ENCODE peak calls at places on chromosomes 16 and 17, in seven cellular contexts. N is mesenchymal stem cell, K is IMR-90, U is endodermal cell, D is fibroblast of lung, E is neural progenitor cell, J is neuronal stem cell. S is an unnamed sample.

GRCh38 chr16:73062640-73063283 is 14.8 kb upstream of the ZFHX3 start:
- DNase-seq in D (peak), K (no peak), N (no peak), J (no peak), E (peak), U (peak), S (no peak)

GRCh38 chr17:41404024-41404651 is 6.7 kb upstream of the KRT31 start:
- DNase-seq in J (no peak), N (peak), K (peak), U (peak), D (peak), E (no peak), S (no peak)

GRCh38 chr16:66925322-66925840 is at the start of gene RRAD:
- DNase-seq in D (peak), E (peak), N (peak), J (no peak), U (peak), K (peak), S (no peak)

GRCh38 chr17:72305964-72306551 is 185.2 kb downstream of the SOX9 start:
- DNase-seq in D (no peak), K (no peak), E (no peak), N (peak), J (no peak), U (no peak), S (no peak)

GRCh38 chr17:71080937-71081336 is 911.6 kb downstream of the KCNJ2 start:
- DNase-seq in E (no peak), J (no peak), N (no peak), U (no peak), K (no peak), D (no peak), S (no peak)

GRCh38 chr17:79041041-79041570 is 17.1 kb downstream of the C1QTNF1 start:
- DNase-seq in K (no peak), D (no peak), E (no peak), N (no peak), J (no peak), U (no peak), S (no peak)

GRCh38 chr16:14186007-14186953 is 115.2 kb downstream of the MRTFB start:
- DNase-seq in D (peak), U (peak), K (peak), E (peak), J (peak), N (peak), S (no peak)

GRCh38 chr17:28951991-28952975 is 965 bp upstream of the PHF12 start:
- DNase-seq in U (peak), J (peak), D (peak), E (peak), N (peak), K (peak), S (peak)

GRCh38 chr17:29504711-29505110 is 62.1 kb downstream of the ABHD15 start:
- DNase-seq in D (peak), E (no peak), K (peak), J (no peak), N (peak), U (no peak), S (no peak)

GRCh38 chr17:4492762-4493561 is 5.7 kb upstream of the SPNS2 start:
- DNase-seq in J (peak), U (peak), N (peak), E (peak), D (peak), K (peak), S (peak)

GRCh38 chr16:79089735-79090284 is 510.7 kb downstream of the MAF start:
- DNase-seq in U (no peak), K (no peak), D (no peak), N (no peak), J (no peak), E (no peak), S (peak)

GRCh38 chr16:28569011-28569410 is 15.3 kb downstream of the SGF29 start:
- DNase-seq in D (peak), J (no peak), K (peak), E (no peak), N (peak), U (no peak), S (no peak)

GRCh38 chr17:66135896-66136295 is 56.0 kb downstream of the CEP112 start:
- DNase-seq in K (peak), U (no peak), D (no peak), E (no peak), N (peak), J (no peak), S (no peak)

GRCh38 chr16:47309581-47310312 is 151.1 kb downstream of the ITFG1 start:
- DNase-seq in D (peak), J (no peak), K (peak), N (peak), E (no peak), U (no peak), S (no peak)

GRCh38 chr17:19381741-19382444 is 3.6 kb downstream of the MAPK7 start:
- DNase-seq in N (no peak), J (no peak), K (no peak), E (no peak), D (no peak), U (no peak), S (no peak)

GRCh38 chr16:68236804-68237242 is 896 bp upstream of the ESRP2 start:
- DNase-seq in D (no peak), N (no peak), E (peak), J (no peak), U (peak), K (no peak), S (no peak)

GRCh38 chr17:76270770-76271668 is 5.9 kb downstream of the UBALD2 start:
- DNase-seq in D (no peak), K (no peak), E (no peak), J (no peak), N (no peak), U (no peak), S (no peak)

GRCh38 chr16:28087140-28087660 is 23.7 kb upstream of the GSG1L start:
- DNase-seq in E (no peak), N (no peak), K (no peak), J (no peak), D (no peak), U (no peak), S (no peak)

GRCh38 chr17:8222380-8222629 is 11.9 kb upstream of the AURKB start:
- DNase-seq in D (no peak), E (peak), U (peak), J (no peak), N (no peak), K (no peak), S (no peak)

GRCh38 chr17:76161113-76161512 is 20.1 kb upstream of the FOXJ1 start:
- DNase-seq in D (no peak), K (no peak), E (no peak), N (no peak), J (no peak), U (no peak), S (no peak)

GRCh38 chr16:78842950-78843349 is 743.5 kb downstream of the WWOX start:
- DNase-seq in N (no peak), D (no peak), K (no peak), E (no peak), U (no peak), J (no peak), S (no peak)

GRCh38 chr17:9242497-9242881 is 221.2 kb downstream of the NTN1 start:
- DNase-seq in J (no peak), E (no peak), U (no peak), K (no peak), N (no peak), D (no peak), S (no peak)

GRCh38 chr16:2428051-2428786 is 1.0 kb upstream of the CCNF start:
- DNase-seq in E (peak), U (peak), J (no peak), N (no peak), K (no peak), D (peak), S (peak)

DNA sequence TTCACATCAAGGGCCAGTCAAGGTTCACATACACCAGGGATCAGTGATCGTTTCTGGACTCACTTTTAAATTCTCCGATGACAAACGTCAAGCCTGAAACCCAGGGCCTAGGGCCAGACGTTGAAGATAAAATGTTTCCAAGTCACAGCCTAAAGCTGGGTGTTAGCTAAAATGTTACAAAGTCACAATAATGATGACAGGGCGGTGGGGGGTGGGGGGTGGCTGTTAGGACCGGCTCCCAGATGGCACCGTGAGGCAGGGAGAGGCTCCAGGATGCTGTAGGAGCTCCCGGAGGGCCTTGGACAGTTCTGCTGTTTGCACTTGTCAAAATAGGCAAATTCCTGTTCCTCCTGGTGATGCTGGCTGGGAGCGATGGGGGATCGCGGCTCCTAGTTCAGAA is 16.4 kb upstream of the RPL13 start:
- DNase-seq in E (no peak), K (no peak), N (no peak), D (no peak), J (no peak), U (no peak), S (no peak)
- H3K9ac ChIP-seq in E (no peak), K (no peak), N (no peak), D (no peak), J (no peak), U (no peak), S (no peak)

DNA sequence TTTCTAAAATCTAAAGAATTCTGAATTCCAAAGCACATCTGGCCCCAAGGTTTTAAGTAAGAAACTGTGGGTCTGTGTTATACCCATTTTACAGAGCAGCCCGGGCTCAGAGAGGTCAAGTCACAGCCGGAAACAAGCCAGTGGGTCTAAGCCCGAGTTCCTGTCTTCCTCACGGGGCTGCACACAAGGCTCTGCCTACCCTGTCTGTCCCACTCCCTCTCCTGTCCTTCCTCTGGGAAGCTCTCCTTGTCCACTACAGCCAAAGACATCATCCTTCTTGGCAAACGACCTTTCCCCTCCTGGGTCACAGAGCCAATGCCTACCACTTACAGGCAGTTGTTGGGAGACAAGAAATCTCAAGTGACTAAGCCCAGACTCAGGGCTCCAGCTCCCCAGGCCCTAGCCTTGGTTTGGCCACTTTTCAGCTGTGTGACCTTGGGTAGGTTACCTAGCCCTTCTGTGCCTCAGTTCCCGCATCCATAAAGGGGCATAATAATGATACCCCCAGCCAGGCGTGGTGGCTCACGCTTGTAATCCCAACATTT is 55.6 kb upstream of the MAP3K14 start:
- DNase-seq in E (no peak), K (peak), J (no peak), U (peak), N (peak), D (no peak), S (no peak)
- H3K9ac ChIP-seq in E (no peak), K (peak), J (no peak), U (peak), N (peak), D (no peak), S (no peak)

DNA sequence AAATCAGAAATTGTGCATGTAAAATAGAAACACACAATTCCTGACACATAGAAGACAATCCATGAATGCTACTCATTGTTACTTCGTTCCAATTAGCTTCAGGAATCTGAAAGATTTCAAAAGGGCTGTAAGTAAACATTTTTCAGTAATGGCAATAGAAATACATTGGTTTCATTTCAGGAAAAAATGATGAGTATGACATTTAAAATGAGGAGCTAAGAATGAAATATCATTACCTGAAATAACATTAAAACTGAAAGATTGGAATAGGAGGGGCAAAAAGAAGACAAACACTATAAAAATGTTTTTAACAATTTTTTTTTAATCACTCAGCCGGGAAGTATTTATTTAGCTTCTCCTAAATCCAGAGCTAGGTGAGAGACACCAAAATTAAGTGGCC is 136.6 kb upstream of the ADAMTS18 start:
- DNase-seq in E (no peak), D (no peak), J (no peak), N (no peak), K (no peak), U (no peak), S (no peak)
- H3K9ac ChIP-seq in E (no peak), D (no peak), J (no peak), N (no peak), K (no peak), U (no peak), S (no peak)

GRCh38 chr16:629289-630023 is 1.3 kb upstream of the WFIKKN1 start:
- DNase-seq in K (no peak), N (peak), E (peak), J (peak), D (no peak), U (no peak), S (peak)

GRCh38 chr16:632486-633335 is 1.9 kb downstream of the WFIKKN1 start:
- DNase-seq in U (no peak), E (no peak), J (no peak), D (no peak), N (no peak), K (no peak), S (no peak)

GRCh38 chr16:631808-632358 is 1.1 kb downstream of the WFIKKN1 start:
- DNase-seq in U (no peak), N (no peak), J (no peak), K (no peak), D (no peak), E (no peak), S (no peak)

GRCh38 chr16:630024-630814 is 566 bp upstream of the WFIKKN1 start:
- DNase-seq in J (no peak), K (no peak), U (no peak), E (peak), D (no peak), N (no peak), S (no peak)

DNA sequence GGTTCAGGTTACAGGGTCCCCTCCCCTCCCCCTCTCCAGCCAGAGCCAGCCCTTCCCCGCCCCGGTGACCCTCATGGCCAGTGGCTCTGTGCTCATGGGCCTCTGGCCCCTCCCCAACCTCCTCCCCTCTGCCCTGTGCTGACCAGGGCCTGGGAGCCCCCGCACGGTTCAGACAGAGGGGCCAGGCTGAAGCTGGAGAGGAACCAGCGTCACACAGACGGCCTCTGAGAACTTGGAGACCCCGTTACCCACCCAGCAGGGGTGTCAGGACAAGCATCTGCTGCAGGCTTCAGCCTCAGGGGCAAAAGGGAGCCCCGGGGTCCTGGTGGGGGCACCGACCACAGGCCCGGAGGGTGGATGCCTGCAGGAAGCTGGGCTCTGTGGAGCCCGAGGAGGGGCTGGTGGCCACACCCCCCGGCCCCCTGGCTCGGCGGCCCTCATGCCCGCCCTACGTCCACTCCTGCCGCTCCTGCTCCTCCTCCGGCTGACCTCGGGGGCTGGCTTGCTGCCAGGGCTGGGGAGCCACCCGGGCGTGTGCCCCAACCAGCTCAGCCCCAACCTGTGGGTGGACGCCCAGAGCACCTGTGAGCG is at the start of gene WFIKKN1:
- DNase-seq in U (peak), E (peak), J (peak), K (no peak), D (no peak), N (no peak), S (peak)
- H3K9ac ChIP-seq in U (no peak), E (peak), J (peak), K (no peak), D (no peak), N (peak), S (no peak)

GRCh38 chr17:64019486-64020067 is 856 bp downstream of the ICAM2 start:
- DNase-seq in U (peak), E (no peak), D (no peak), J (no peak), N (no peak), K (no peak), S (peak)
- H3K9ac ChIP-seq in U (no peak), E (no peak), D (no peak), J (no peak), N (peak), K (no peak), S (peak)